ENCODE peak calls at places on chromosomes 13 and 19, in eight cellular contexts. T, S, N, M, C, K, I and U are unnamed samples.

GRCh38 chr13:49441846-49442245 is 2.0 kb downstream of the CAB39L start:
- DNase-seq in T (no peak), S (no peak), N (no peak), M (no peak), C (no peak), K (no peak), I (peak; percentile 19), U (no peak)

GRCh38 chr19:30153326-30154210 is 211.5 kb downstream of the URI1 start:
- DNase-seq in T (no peak), S (no peak), N (no peak), M (no peak), C (no peak), K (no peak), I (no peak), U (no peak)

GRCh38 chr13:39581177-39581576 is 21.8 kb downstream of the LHFPL6 start:
- DNase-seq in T (no peak), S (no peak), N (no peak), M (no peak), C (no peak), K (no peak), I (no peak), U (no peak)

GRCh38 chr19:18073197-18073596 is 13.5 kb downstream of the IL12RB1 start:
- DNase-seq in T (no peak), S (no peak), N (no peak), M (no peak), C (no peak), K (no peak), I (no peak), U (no peak)

GRCh38 chr19:42140125-42140754 is 8.0 kb upstream of the POU2F2 start:
- DNase-seq in T (peak; percentile 41), S (peak; percentile 48), N (no peak), M (no peak), C (peak; percentile 48), K (peak; percentile 64), I (peak; percentile 68), U (peak; percentile 59)

GRCh38 chr13:108915634-108916497 is 286.5 kb downstream of the MYO16 start:
- DNase-seq in T (peak; percentile 95), S (peak; percentile 81), N (peak; percentile 49), M (peak; percentile 79), C (peak; percentile 41), K (peak; percentile 99), I (peak; percentile 97), U (peak; percentile 95)

GRCh38 chr13:105087941-105088340 is 1447.5 kb downstream of the EFNB2 start:
- DNase-seq in T (no peak), S (no peak), N (no peak), M (no peak), C (no peak), K (no peak), I (no peak), U (no peak)

GRCh38 chr19:38917921-38918491 is 6.0 kb upstream of the CCER2 start:
- DNase-seq in T (no peak), S (no peak), N (no peak), M (peak; percentile 53), C (no peak), K (peak; percentile 60), I (no peak), U (no peak)

GRCh38 chr19:13031917-13032623 is 36.8 kb downstream of the NFIX start:
- DNase-seq in T (no peak), S (no peak), N (no peak), M (no peak), C (peak; percentile 83), K (no peak), I (no peak), U (no peak)

GRCh38 chr13:68697551-68697950 is 1410.1 kb upstream of the ATXN8OS start:
- DNase-seq in T (no peak), S (no peak), N (no peak), M (no peak), C (no peak), K (no peak), I (no peak), U (no peak)

GRCh38 chr19:543912-544608 is at the start of gene GZMM:
- DNase-seq in T (no peak), S (peak; percentile 32), N (no peak), M (no peak), C (no peak), K (no peak), I (no peak), U (no peak)

GRCh38 chr19:35476149-35476548 is 14.1 kb downstream of the KRTDAP start:
- DNase-seq in T (no peak), S (no peak), N (no peak), M (no peak), C (no peak), K (no peak), I (no peak), U (no peak)

GRCh38 chr13:49060698-49061387 is 85.1 kb downstream of the FNDC3A start:
- DNase-seq in T (no peak), S (no peak), N (no peak), M (no peak), C (no peak), K (no peak), I (no peak), U (no peak)

GRCh38 chr19:35868172-35868822 is at the start of gene APLP1:
- DNase-seq in T (peak; percentile 86), S (peak; percentile 59), N (peak; percentile 57), M (peak; percentile 77), C (peak; percentile 73), K (peak; percentile 63), I (peak; percentile 39), U (peak; percentile 91)

GRCh38 chr19:19461671-19462622 is 53.4 kb downstream of the TSSK6 start:
- DNase-seq in T (peak; percentile 79), S (peak; percentile 72), N (peak; percentile 24), M (peak; percentile 61), C (peak; percentile 89), K (peak; percentile 82), I (peak; percentile 49), U (peak; percentile 87)

GRCh38 chr13:23993439-23993980 is 96.2 kb upstream of the C1QTNF9B start:
- DNase-seq in T (no peak), S (no peak), N (no peak), M (no peak), C (no peak), K (no peak), I (no peak), U (no peak)

GRCh38 chr13:49395416-49396277 is 48.2 kb downstream of the CAB39L start:
- DNase-seq in T (no peak), S (no peak), N (peak; percentile 42), M (no peak), C (no peak), K (peak; percentile 48), I (no peak), U (no peak)

GRCh38 chr13:23610187-23610576 is 40.0 kb downstream of the TNFRSF19 start:
- DNase-seq in T (no peak), S (no peak), N (no peak), M (no peak), C (no peak), K (no peak), I (no peak), U (no peak)

GRCh38 chr13:108402850-108403249 is 133.3 kb downstream of the TNFSF13B start:
- DNase-seq in T (no peak), S (no peak), N (no peak), M (no peak), C (no peak), K (no peak), I (no peak), U (no peak)

GRCh38 chr19:4581381-4582111 is 22.1 kb upstream of the SEMA6B start:
- DNase-seq in T (no peak), S (no peak), N (no peak), M (no peak), C (no peak), K (no peak), I (no peak), U (no peak)

GRCh38 chr13:21050288-21051197 is 10.8 kb downstream of the LATS2 start:
- DNase-seq in T (no peak), S (no peak), N (no peak), M (no peak), C (no peak), K (peak; percentile 39), I (no peak), U (no peak)

GRCh38 chr19:12232961-12233360 is 61.7 kb downstream of the ZNF44 start:
- DNase-seq in T (no peak), S (no peak), N (no peak), M (no peak), C (no peak), K (no peak), I (no peak), U (no peak)

GRCh38 chr13:40336228-40337221 is 329.9 kb downstream of the FOXO1 start:
- DNase-seq in T (peak; percentile 43), S (no peak), N (no peak), M (no peak), C (no peak), K (no peak), I (no peak), U (peak; percentile 72)

GRCh38 chr13:60584976-60585375 is 188.0 kb downstream of the TDRD3 start:
- DNase-seq in T (no peak), S (no peak), N (no peak), M (no peak), C (no peak), K (no peak), I (no peak), U (no peak)

GRCh38 chr19:18091217-18091608 is 4.5 kb upstream of the IL12RB1 start:
- DNase-seq in T (peak; percentile 61), S (peak; percentile 78), N (no peak), M (no peak), C (peak; percentile 18), K (peak; percentile 49), I (no peak), U (peak; percentile 72)

GRCh38 chr19:47742636-47743035 is 2.7 kb upstream of the NOP53 start:
- DNase-seq in T (no peak), S (no peak), N (no peak), M (no peak), C (no peak), K (no peak), I (no peak), U (no peak)

GRCh38 chr19:12939292-12939606 is 840 bp downstream of the CALR start:
- DNase-seq in T (no peak), S (peak; percentile 28), N (no peak), M (no peak), C (peak; percentile 29), K (peak; percentile 58), I (no peak), U (no peak)

GRCh38 chr13:98201178-98201577 is 24.1 kb upstream of the RNF113B start:
- DNase-seq in T (no peak), S (no peak), N (no peak), M (no peak), C (no peak), K (no peak), I (no peak), U (no peak)
- TF ChIP-seq POLR2A in T (no peak), S (no peak), N (no peak), M (no peak), C (no peak), K (no peak), I (no peak), U (no peak)

GRCh38 chr19:40607311-40607871 is 6.2 kb downstream of the LTBP4 start:
- DNase-seq in T (peak; percentile 44), S (peak; percentile 84), N (no peak), M (peak; percentile 82), C (no peak), K (no peak), I (no peak), U (no peak)
- H3K4me1 ChIP-seq in T (peaks cover 54% of the 10 kb centered on the region), S (peaks cover 89% of the 10 kb centered on the region), N (peaks cover 14% of the 10 kb centered on the region), M (peaks cover 8% of the 10 kb centered on the region), C (peaks cover 64% of the 10 kb centered on the region), K (peaks cover 48% of the 10 kb centered on the region), I (peaks cover 36% of the 10 kb centered on the region), U (peaks cover 61% of the 10 kb centered on the region)

GRCh38 chr19:7394728-7395359 is 46.1 kb downstream of the ARHGEF18 start:
- DNase-seq in T (peak; percentile 94), S (peak; percentile 95), N (peak; percentile 84), M (peak; percentile 96), C (peak; percentile 82), K (peak; percentile 90), I (peak; percentile 93), U (peak; percentile 93)
- TF ChIP-seq POLR2A in T (no peak), S (peak; percentile 91), N (peak; percentile 89), M (peak; percentile 95), C (peak; percentile 74), K (peak; percentile 31), I (peak; percentile 90), U (peak; percentile 70)

GRCh38 chr19:15315101-15315500 is 17.2 kb downstream of the BRD4 start:
- DNase-seq in T (no peak), S (no peak), N (no peak), M (no peak), C (no peak), K (no peak), I (no peak), U (no peak)
- H3K4me1 ChIP-seq in T (peaks cover 72% of the 10 kb centered on the region), S (peaks cover 82% of the 10 kb centered on the region), N (peaks cover 19% of the 10 kb centered on the region), M (no peaks in the 10 kb centered on the region), C (peaks cover 96% of the 10 kb centered on the region), K (peaks cover 80% of the 10 kb centered on the region), I (peaks cover 2% of the 10 kb centered on the region), U (peaks cover 77% of the 10 kb centered on the region)